ENCODE peak calls at places on chromosome 5, in four cellular contexts. One of them, this sample, is unnamed.

GRCh38 chr5:146797683-146798082 is 80.9 kb downstream of the PPP2R2B start:
- DNase-seq in stomach: no peak
- DNase-seq in HCT116: no peak
- DNase-seq in cardiac muscle cell: no peak
- DNase-seq in this sample: no peak

GRCh38 chr5:139660916-139661814 is 13.0 kb downstream of the CXXC5 start:
- DNase-seq in stomach: peak; percentile 87
- DNase-seq in HCT116: peak; percentile 63
- DNase-seq in cardiac muscle cell: peak; percentile 91
- DNase-seq in this sample: peak; percentile 90

GRCh38 chr5:74502479-74502950 is 138.0 kb downstream of the ENC1 start:
- DNase-seq in stomach: no peak
- DNase-seq in HCT116: no peak
- DNase-seq in cardiac muscle cell: no peak
- DNase-seq in this sample: no peak

GRCh38 chr5:127299678-127300077 is 9.1 kb downstream of the MEGF10 start:
- DNase-seq in stomach: no peak
- DNase-seq in HCT116: no peak
- DNase-seq in cardiac muscle cell: no peak
- DNase-seq in this sample: no peak

GRCh38 chr5:143179126-143179740 is 224.3 kb downstream of the NR3C1 start:
- DNase-seq in stomach: no peak
- DNase-seq in HCT116: no peak
- DNase-seq in cardiac muscle cell: no peak
- DNase-seq in this sample: no peak

GRCh38 chr5:56415356-56415765 is 182.2 kb upstream of the ANKRD55 start:
- DNase-seq in stomach: peak; percentile 52
- DNase-seq in HCT116: no peak
- DNase-seq in cardiac muscle cell: peak; percentile 86
- DNase-seq in this sample: peak; percentile 74

GRCh38 chr5:1517838-1518237 is 5.9 kb downstream of the LPCAT1 start:
- DNase-seq in stomach: peak; percentile 23
- DNase-seq in HCT116: no peak
- DNase-seq in cardiac muscle cell: no peak
- DNase-seq in this sample: peak; percentile 52

GRCh38 chr5:118405650-118406061 is 582.7 kb downstream of the DTWD2 start:
- DNase-seq in stomach: no peak
- DNase-seq in HCT116: no peak
- DNase-seq in cardiac muscle cell: no peak
- DNase-seq in this sample: no peak

GRCh38 chr5:79011219-79011836 is 26.2 kb upstream of the ARSB start:
- DNase-seq in stomach: no peak
- DNase-seq in HCT116: no peak
- DNase-seq in cardiac muscle cell: peak; percentile 53
- DNase-seq in this sample: no peak

GRCh38 chr5:100647461-100648230 is 112.5 kb downstream of the FAM174A start:
- DNase-seq in stomach: peak; percentile 70
- DNase-seq in HCT116: no peak
- DNase-seq in cardiac muscle cell: peak; percentile 33
- DNase-seq in this sample: peak; percentile 78

GRCh38 chr5:138230261-138230660 is 17.1 kb upstream of the CDC23 start:
- DNase-seq in stomach: peak; percentile 31
- DNase-seq in HCT116: no peak
- DNase-seq in cardiac muscle cell: peak; percentile 55
- DNase-seq in this sample: no peak

GRCh38 chr5:142283304-142283703 is 41.5 kb downstream of the SPRY4 start:
- DNase-seq in stomach: no peak
- DNase-seq in HCT116: no peak
- DNase-seq in cardiac muscle cell: no peak
- DNase-seq in this sample: no peak

GRCh38 chr5:93570294-93571110 is 10.5 kb downstream of the NR2F1-AS1 start:
- DNase-seq in stomach: no peak
- DNase-seq in HCT116: no peak
- DNase-seq in cardiac muscle cell: peak; percentile 48
- DNase-seq in this sample: no peak

GRCh38 chr5:158119852-158120708 is 261.1 kb upstream of the CLINT1 start:
- DNase-seq in stomach: no peak
- DNase-seq in HCT116: no peak
- DNase-seq in cardiac muscle cell: peak; percentile 72
- DNase-seq in this sample: no peak

GRCh38 chr5:1724822-1725602 is 74.6 kb downstream of the MRPL36 start:
- DNase-seq in stomach: peak; percentile 13
- DNase-seq in HCT116: no peak
- DNase-seq in cardiac muscle cell: peak; percentile 27
- DNase-seq in this sample: peak; percentile 44

GRCh38 chr5:68054625-68055024 is 160.9 kb upstream of the PIK3R1 start:
- DNase-seq in stomach: peak; percentile 42
- DNase-seq in HCT116: no peak
- DNase-seq in cardiac muscle cell: peak; percentile 47
- DNase-seq in this sample: no peak

GRCh38 chr5:89546658-89547057 is 663.7 kb upstream of the MEF2C start:
- DNase-seq in stomach: no peak
- DNase-seq in HCT116: no peak
- DNase-seq in cardiac muscle cell: no peak
- DNase-seq in this sample: no peak

GRCh38 chr5:180107005-180107404 is 35.4 kb upstream of the RNF130 start:
- DNase-seq in stomach: no peak
- DNase-seq in HCT116: no peak
- DNase-seq in cardiac muscle cell: no peak
- DNase-seq in this sample: no peak
- H3K4me3 ChIP-seq in stomach: no peak overlapping the region
- H3K4me3 ChIP-seq in HCT116: no peak overlapping the region
- H3K4me3 ChIP-seq in cardiac muscle cell: no peak overlapping the region
- H3K4me3 ChIP-seq in this sample: no peak overlapping the region

DNA sequence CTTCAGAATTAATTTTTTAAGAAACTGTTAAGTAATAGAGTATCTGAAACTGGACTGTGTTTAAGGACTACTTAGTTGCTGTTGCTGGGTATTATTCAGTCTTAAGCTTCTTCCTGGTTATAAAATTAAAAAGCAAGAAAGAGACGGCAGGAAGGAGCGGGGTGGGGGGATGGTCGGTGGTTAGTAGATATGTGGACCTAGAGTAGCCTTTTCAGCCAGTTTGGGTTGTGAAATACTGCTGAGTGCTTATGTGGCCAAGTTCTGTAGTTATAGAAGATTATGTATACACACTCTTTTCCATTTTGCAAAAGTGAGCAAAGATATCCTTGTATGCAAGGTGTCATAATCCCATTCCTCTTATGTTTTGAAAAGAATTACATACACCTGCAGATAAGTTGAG is 28.5 kb downstream of the TRIO start:
- DNase-seq in stomach: no peak
- DNase-seq in HCT116: no peak
- DNase-seq in cardiac muscle cell: peak; percentile 90
- DNase-seq in this sample: peak; percentile 61
- H3K4me1 ChIP-seq in stomach: peaks cover 76% of the 10 kb centered on the region
- H3K4me1 ChIP-seq in HCT116: peaks cover 75% of the 10 kb centered on the region
- H3K4me1 ChIP-seq in cardiac muscle cell: peaks cover 40% of the 10 kb centered on the region
- H3K4me1 ChIP-seq in this sample: peaks cover 65% of the 10 kb centered on the region

DNA sequence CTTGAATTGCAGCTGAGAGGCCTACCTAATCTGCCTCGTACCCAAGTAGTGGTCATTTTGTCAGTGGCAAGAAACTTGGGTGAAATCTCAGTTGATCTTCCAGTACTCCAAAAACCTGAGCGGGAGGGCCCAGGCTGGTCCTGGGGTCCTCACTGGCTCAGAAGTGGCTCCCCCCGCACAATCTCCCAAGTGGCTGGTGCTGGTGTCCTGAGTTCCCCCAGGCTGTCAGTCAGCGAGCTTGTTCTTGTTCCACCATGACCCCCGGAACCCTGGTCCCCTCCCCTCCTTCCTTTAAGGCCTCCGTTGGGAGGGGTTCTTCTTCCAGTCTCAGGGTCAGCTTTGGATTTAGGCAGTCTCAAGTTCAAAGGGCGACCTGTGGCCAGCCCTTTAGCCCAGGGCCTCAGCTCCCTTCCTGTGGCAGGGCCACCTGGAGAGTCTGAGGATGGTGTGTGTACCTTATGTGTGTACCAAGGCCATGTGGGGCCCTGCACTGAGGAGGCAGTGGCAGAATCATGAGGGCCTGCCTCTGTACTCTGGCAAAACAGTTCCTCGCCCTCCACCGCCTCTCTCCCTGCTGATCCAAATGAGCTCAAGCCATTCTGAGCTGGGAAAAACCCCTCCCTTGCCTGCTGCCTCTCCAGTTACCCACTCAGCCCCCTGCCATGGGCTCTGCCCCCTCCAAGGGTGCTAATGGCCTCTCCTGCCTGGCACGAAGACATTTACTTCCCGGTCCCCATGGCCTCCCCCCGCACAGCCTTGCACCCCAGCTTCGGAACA is 4.5 kb upstream of the DBN1 start:
- DNase-seq in stomach: no peak
- DNase-seq in HCT116: no peak
- DNase-seq in cardiac muscle cell: no peak
- DNase-seq in this sample: no peak
- H3K4me3 ChIP-seq in stomach: no peak overlapping the region
- H3K4me3 ChIP-seq in HCT116: no peak overlapping the region
- H3K4me3 ChIP-seq in cardiac muscle cell: no peak overlapping the region
- H3K4me3 ChIP-seq in this sample: no peak overlapping the region

DNA sequence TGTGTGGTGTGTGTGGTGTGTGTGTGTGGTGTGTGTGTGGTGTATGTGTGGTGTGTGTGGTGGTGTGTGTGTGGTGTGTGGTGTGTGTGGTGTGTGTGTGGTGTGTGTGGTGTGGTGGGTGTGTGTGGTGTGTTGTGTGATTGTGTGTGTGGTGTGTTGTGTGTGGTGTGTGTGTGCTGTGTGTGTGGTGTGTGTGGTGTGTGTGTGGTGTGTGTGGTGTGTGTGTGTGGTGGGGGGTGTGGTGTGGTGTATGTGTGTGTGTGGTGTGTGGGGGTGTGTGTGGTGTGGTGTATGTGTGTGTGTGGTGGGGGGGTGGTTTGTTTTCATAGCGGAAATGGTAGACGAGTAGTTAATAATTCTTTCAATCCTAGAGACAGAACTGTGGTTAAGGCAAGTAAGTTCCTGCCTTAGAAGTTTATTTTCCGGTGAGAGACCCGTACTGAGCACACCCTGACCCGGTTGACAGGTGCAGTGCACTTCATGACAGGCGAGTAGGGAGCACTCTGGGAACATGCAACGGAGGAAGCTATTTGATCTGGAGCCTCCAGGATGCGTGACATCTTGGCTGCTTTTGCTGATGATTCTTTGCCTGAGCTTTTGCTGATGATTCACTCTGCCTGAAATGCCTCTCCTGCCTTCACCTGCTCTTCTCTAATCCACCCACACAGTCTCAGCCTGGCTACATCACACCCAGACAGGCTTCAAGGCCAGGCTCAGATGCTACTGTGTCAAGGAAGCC is 21.7 kb upstream of the FAT2 start:
- DNase-seq in stomach: no peak
- DNase-seq in HCT116: peak; percentile 19
- DNase-seq in cardiac muscle cell: no peak
- DNase-seq in this sample: no peak
- H3K4me1 ChIP-seq in stomach: no peaks in the 10 kb centered on the region
- H3K4me1 ChIP-seq in HCT116: peaks cover 29% of the 10 kb centered on the region
- H3K4me1 ChIP-seq in cardiac muscle cell: no peaks in the 10 kb centered on the region
- H3K4me1 ChIP-seq in this sample: no peaks in the 10 kb centered on the region

GRCh38 chr5:66850354-66851075 is 254.3 kb downstream of the MAST4 start:
- DNase-seq in stomach: no peak
- DNase-seq in HCT116: no peak
- DNase-seq in cardiac muscle cell: peak; percentile 73
- DNase-seq in this sample: no peak
- H3K4me3 ChIP-seq in stomach: no peak overlapping the region
- H3K4me3 ChIP-seq in HCT116: no peak overlapping the region
- H3K4me3 ChIP-seq in cardiac muscle cell: no peak overlapping the region
- H3K4me3 ChIP-seq in this sample: no peak overlapping the region

GRCh38 chr5:8020861-8021514 is 152.0 kb downstream of the MTRR start:
- DNase-seq in stomach: no peak
- DNase-seq in HCT116: no peak
- DNase-seq in cardiac muscle cell: no peak
- DNase-seq in this sample: no peak

GRCh38 chr5:8013951-8014844 is 145.2 kb downstream of the MTRR start:
- DNase-seq in stomach: no peak
- DNase-seq in HCT116: no peak
- DNase-seq in cardiac muscle cell: no peak
- DNase-seq in this sample: no peak

GRCh38 chr5:8019719-8020218 is 150.8 kb downstream of the MTRR start:
- DNase-seq in stomach: no peak
- DNase-seq in HCT116: no peak
- DNase-seq in cardiac muscle cell: no peak
- DNase-seq in this sample: no peak
- H3K4me1 ChIP-seq in stomach: no peaks in the 10 kb centered on the region
- H3K4me1 ChIP-seq in HCT116: no peaks in the 10 kb centered on the region
- H3K4me1 ChIP-seq in cardiac muscle cell: no peaks in the 10 kb centered on the region
- H3K4me1 ChIP-seq in this sample: no peaks in the 10 kb centered on the region

GRCh38 chr5:11528720-11529119 is 375.5 kb downstream of the CTNND2 start:
- DNase-seq in stomach: no peak
- DNase-seq in HCT116: no peak
- DNase-seq in cardiac muscle cell: no peak
- DNase-seq in this sample: no peak
- H3K4me3 ChIP-seq in stomach: no peak overlapping the region
- H3K4me3 ChIP-seq in HCT116: no peak overlapping the region
- H3K4me3 ChIP-seq in cardiac muscle cell: no peak overlapping the region
- H3K4me3 ChIP-seq in this sample: no peak overlapping the region

This sample was measured in lower lobe of right lung.